ENCODE peak calls at places on chromosome 9, in four cellular contexts. H is KG1, Z is substantia nigra, F is lung microvascular endothelial cell. W is an unnamed sample.

GRCh38 chr9:87812375-87813118 is 70.1 kb upstream of the SPATA31E1 start:
- DNase-seq in Z (no peak), H (peak), F (peak), W (peak)

GRCh38 chr9:132787748-132788159 is 90.3 kb downstream of the AK8 start:
- DNase-seq in Z (no peak), H (no peak), F (no peak), W (no peak)

GRCh38 chr9:84919498-84919897 is 250.0 kb downstream of the NTRK2 start:
- DNase-seq in H (no peak), F (no peak), Z (no peak), W (no peak)

GRCh38 chr9:107504585-107505455 is 15.3 kb upstream of the KLF4 start:
- DNase-seq in H (no peak), Z (no peak), F (peak), W (no peak)

GRCh38 chr9:131423171-131423581 is 29.3 kb downstream of the PRRC2B start:
- DNase-seq in Z (peak), H (no peak), F (peak), W (peak)

GRCh38 chr9:129343119-129343696 is 165.1 kb upstream of the IER5L start:
- DNase-seq in H (no peak), F (no peak), Z (no peak), W (no peak)

GRCh38 chr9:89522261-89522978 is 24.5 kb upstream of the SEMA4D start:
- DNase-seq in H (peak), Z (no peak), F (peak), W (no peak)

GRCh38 chr9:135921749-135922310 is 14.5 kb upstream of the CAMSAP1 start:
- DNase-seq in H (no peak), F (no peak), Z (no peak), W (no peak)

GRCh38 chr9:118929317-118929716 is 439.9 kb downstream of the BRINP1 start:
- DNase-seq in Z (no peak), H (no peak), F (no peak), W (no peak)

GRCh38 chr9:5500441-5501235 is 9.7 kb upstream of the PDCD1LG2 start:
- DNase-seq in H (peak), F (peak), Z (no peak), W (no peak)

GRCh38 chr9:95750725-95751644 is 124.5 kb upstream of the ERCC6L2 start:
- DNase-seq in F (no peak), H (no peak), Z (no peak), W (no peak)

GRCh38 chr9:133107961-133108793 is 12.9 kb downstream of the RALGDS start:
- DNase-seq in H (no peak), Z (no peak), F (no peak), W (no peak)

GRCh38 chr9:128396970-128397613 is 23.6 kb upstream of the CERCAM start:
- DNase-seq in Z (no peak), F (no peak), H (no peak), W (peak)

GRCh38 chr9:128593039-128593438 is 40.7 kb downstream of the SPTAN1 start:
- DNase-seq in F (no peak), H (no peak), Z (no peak), W (no peak)

GRCh38 chr9:128127568-128127989 is at the start of gene PTGES2:
- DNase-seq in Z (peak), H (peak), F (peak), W (peak)

GRCh38 chr9:99115947-99116543 is 11.1 kb downstream of the TGFBR1 start:
- DNase-seq in F (no peak), H (no peak), Z (no peak), W (peak)

GRCh38 chr9:73114958-73115357 is 36.7 kb upstream of the ANXA1 start:
- DNase-seq in Z (no peak), F (no peak), H (no peak), W (no peak)

GRCh38 chr9:104074876-104075275 is 19.2 kb upstream of the SMC2 start:
- DNase-seq in F (no peak), Z (no peak), H (no peak), W (no peak)

GRCh38 chr9:129059796-129060785 is 20.8 kb upstream of the DOLPP1 start:
- DNase-seq in F (no peak), H (no peak), Z (no peak), W (no peak)

GRCh38 chr9:115063058-115063850 is 54.7 kb downstream of the TNC start:
- DNase-seq in Z (no peak), F (no peak), H (no peak), W (no peak)

GRCh38 chr9:78775211-78775610 is 478.3 kb downstream of the PSAT1 start:
- DNase-seq in Z (no peak), F (no peak), H (no peak), W (no peak)

GRCh38 chr9:107875571-107875980 is 386.0 kb upstream of the KLF4 start:
- DNase-seq in F (no peak), Z (no peak), H (no peak), W (no peak)

GRCh38 chr9:15606667-15607472 is 54.0 kb downstream of the CCDC171 start:
- DNase-seq in Z (no peak), H (peak), F (peak), W (peak)

GRCh38 chr9:116365056-116365471 is 211.5 kb downstream of the PAPPA start:
- DNase-seq in F (no peak), Z (peak), H (no peak), W (no peak)

GRCh38 chr9:38022995-38023394 is 46.0 kb downstream of the SHB start:
- DNase-seq in H (no peak), F (no peak), Z (peak), W (no peak)

GRCh38 chr9:80401243-80401642 is 829.5 kb downstream of the TLE4 start:
- DNase-seq in F (no peak), Z (no peak), H (no peak), W (no peak)

GRCh38 chr9:126860757-126861466 is 473 bp downstream of the ZBTB34 start:
- DNase-seq in H (no peak), Z (no peak), F (peak), W (no peak)

GRCh38 chr9:109793196-109793595 is 13.2 kb downstream of the PALM2AKAP2 start:
- DNase-seq in H (no peak), F (no peak), Z (no peak), W (no peak)

GRCh38 chr9:80994892-80995291 is 694.5 kb downstream of the TLE1 start:
- DNase-seq in Z (no peak), F (peak), H (no peak), W (no peak)

GRCh38 chr9:123482295-123482970 is 126.4 kb downstream of the CRB2 start:
- DNase-seq in F (no peak), Z (no peak), H (no peak), W (no peak)

GRCh38 chr9:88460583-88461332 is 72.5 kb downstream of the SPIN1 start:
- DNase-seq in Z (no peak), F (no peak), H (no peak), W (peak)

GRCh38 chr9:115946530-115946929 is 207.1 kb upstream of the PAPPA start:
- DNase-seq in H (no peak), Z (no peak), F (no peak), W (no peak)

GRCh38 chr9:76321185-76321828 is 72.9 kb downstream of the RFK start:
- DNase-seq in F (no peak), Z (no peak), H (no peak), W (no peak)

GRCh38 chr9:127955294-127956015 is 17.8 kb upstream of the DPM2 start:
- DNase-seq in Z (peak), F (peak), H (no peak), W (peak)

GRCh38 chr9:86795861-86796497 is 151.3 kb downstream of the GAS1 start:
- DNase-seq in H (no peak), F (no peak), Z (no peak), W (peak)

GRCh38 chr9:91060520-91061343 is 259.1 kb downstream of the SYK start:
- DNase-seq in F (peak), Z (no peak), H (no peak), W (no peak)

GRCh38 chr9:2161661-2162060 is 146.5 kb downstream of the SMARCA2 start:
- DNase-seq in H (no peak), Z (no peak), F (no peak), W (no peak)

W was measured in neural progenitor cell.